ENCODE peak calls at places on chromosome 1, in four cellular contexts. H, M, I and B are unnamed samples.

GRCh38 chr1:171645553-171646336 is 6.7 kb downstream of the MYOC start:
- DNase-seq in H (no peak), M (no peak), I (no peak), B (no peak)

GRCh38 chr1:67162954-67163353 is 3.3 kb upstream of the IL23R start:
- DNase-seq in H (no peak), M (no peak), I (no peak), B (no peak)

GRCh38 chr1:58409826-58410225 is 136.7 kb downstream of the OMA1 start:
- DNase-seq in H (no peak), M (no peak), I (no peak), B (no peak)

GRCh38 chr1:108121361-108122143 is 78.6 kb downstream of the SLC25A24 start:
- DNase-seq in H (no peak), M (no peak), I (peak; percentile 35), B (no peak)

GRCh38 chr1:85245456-85245855 is 14.0 kb downstream of the C1orf52 start:
- DNase-seq in H (no peak), M (no peak), I (no peak), B (no peak)

GRCh38 chr1:166170075-166170474 is 3.3 kb upstream of the FAM78B start:
- DNase-seq in H (peak; percentile 85), M (no peak), I (no peak), B (no peak)

GRCh38 chr1:246178902-246179301 is 328.2 kb downstream of the SMYD3 start:
- DNase-seq in H (no peak), M (peak; percentile 43), I (no peak), B (no peak)

GRCh38 chr1:117565745-117566455 is 39.9 kb upstream of the TENT5C start:
- DNase-seq in H (no peak), M (no peak), I (no peak), B (no peak)

GRCh38 chr1:204036882-204037645 is 35.9 kb upstream of the SOX13 start:
- DNase-seq in H (no peak), M (no peak), I (no peak), B (no peak)
- TF ChIP-seq SPI1 in H (no peak), M (no peak), I (no peak), B (no peak)

GRCh38 chr1:174465855-174466254 is 18.1 kb downstream of the GPR52 start:
- DNase-seq in H (no peak), M (no peak), I (no peak), B (no peak)

GRCh38 chr1:174469052-174469451 is 21.3 kb downstream of the GPR52 start:
- DNase-seq in H (no peak), M (no peak), I (no peak), B (no peak)

GRCh38 chr1:174466607-174467006 is 18.8 kb downstream of the GPR52 start:
- DNase-seq in H (no peak), M (no peak), I (no peak), B (no peak)

DNA sequence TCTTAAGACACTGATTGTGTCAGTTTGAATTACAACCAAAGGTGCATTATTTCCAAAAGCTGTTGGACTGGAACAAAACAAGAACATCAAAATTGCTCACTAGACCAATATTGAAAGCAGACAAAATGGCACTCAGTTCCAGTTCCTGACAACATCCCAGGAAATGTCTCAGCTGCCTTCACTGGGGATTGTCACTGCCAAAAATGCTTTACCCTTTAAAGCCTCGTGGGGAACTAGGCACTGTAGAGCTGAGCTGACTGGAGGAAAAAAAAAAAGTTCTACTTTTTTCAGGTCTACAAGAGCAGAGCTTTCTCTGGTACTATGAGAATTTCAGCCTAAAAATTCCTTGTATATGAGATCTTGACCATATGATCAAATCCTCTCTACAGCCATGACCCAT is 21.9 kb downstream of the GPR52 start:
- DNase-seq in H (no peak), M (no peak), I (no peak), B (no peak)
- TF ChIP-seq SPI1 in H (no peak), M (no peak), I (no peak), B (no peak)

GRCh38 chr1:183780757-183781156 is 24.2 kb upstream of the RGL1 start:
- DNase-seq in H (no peak), M (no peak), I (no peak), B (no peak)

GRCh38 chr1:183780159-183780558 is 24.8 kb upstream of the RGL1 start:
- DNase-seq in H (no peak), M (no peak), I (no peak), B (no peak)

GRCh38 chr1:183787704-183788103 is 17.2 kb upstream of the RGL1 start:
- DNase-seq in H (no peak), M (no peak), I (no peak), B (no peak)

GRCh38 chr1:183783896-183784637 is 20.9 kb upstream of the RGL1 start:
- DNase-seq in H (no peak), M (no peak), I (no peak), B (no peak)

DNA sequence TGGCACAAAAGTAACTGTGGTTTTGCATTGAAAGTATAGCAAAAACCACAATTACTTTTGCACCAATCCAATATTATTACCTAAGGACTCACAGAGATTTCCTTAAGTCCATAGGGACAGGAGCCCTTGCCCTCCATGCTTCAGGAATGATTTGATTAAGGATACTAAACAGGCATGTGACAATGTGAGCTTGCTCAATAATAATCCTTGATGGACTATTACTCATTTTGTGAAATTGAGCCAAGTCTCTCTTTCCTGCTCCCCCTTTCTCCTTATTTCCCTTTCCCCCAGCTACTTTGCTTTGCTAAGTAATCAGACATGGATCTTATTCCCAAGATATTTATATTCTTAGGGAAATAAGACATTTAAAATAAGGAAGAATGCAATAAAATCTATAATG is 21.6 kb upstream of the RGL1 start:
- DNase-seq in H (no peak), M (no peak), I (no peak), B (no peak)
- TF ChIP-seq SPI1 in H (no peak), M (no peak), I (no peak), B (no peak)

GRCh38 chr1:53766766-53767409 is 27.9 kb upstream of the GLIS1 start:
- DNase-seq in H (no peak), M (no peak), I (no peak), B (no peak)
- TF ChIP-seq SPI1 in H (no peak), M (no peak), I (no peak), B (no peak)

DNA sequence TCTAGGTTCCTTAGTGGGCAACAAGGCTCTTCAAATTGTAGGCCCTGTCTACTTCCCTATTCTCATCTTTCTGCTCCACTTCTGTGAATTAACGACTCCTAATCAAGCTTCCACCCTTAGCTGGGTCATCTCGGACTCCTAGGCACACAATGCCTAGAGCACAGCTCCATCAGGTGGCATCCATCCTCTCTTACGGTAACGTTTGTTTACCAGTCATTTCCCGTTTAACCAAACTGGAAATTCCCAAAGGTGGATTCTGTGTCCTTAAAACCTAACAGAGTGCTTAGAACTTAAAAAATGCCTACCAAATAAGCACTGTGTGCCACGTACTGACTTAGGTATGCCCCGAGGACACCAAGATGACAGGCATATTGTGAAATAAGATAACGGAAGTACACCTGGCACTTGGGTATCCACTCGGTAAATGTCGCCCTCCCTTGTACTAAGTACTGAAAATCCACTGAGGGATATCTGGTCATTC is 1.5 kb downstream of the PARP1 start:
- DNase-seq in H (no peak), M (peak; percentile 47), I (no peak), B (no peak)
- TF ChIP-seq SPI1 in H (no peak), M (peak; percentile 59), I (peak; percentile 19), B (no peak)

GRCh38 chr1:9281907-9282306 is 10.8 kb upstream of the SPSB1 start:
- DNase-seq in H (no peak), M (no peak), I (no peak), B (no peak)

GRCh38 chr1:9281071-9281827 is 11.4 kb upstream of the SPSB1 start:
- DNase-seq in H (no peak), M (no peak), I (no peak), B (no peak)

GRCh38 chr1:9279172-9279840 is 13.4 kb upstream of the SPSB1 start:
- DNase-seq in H (no peak), M (no peak), I (no peak), B (no peak)

GRCh38 chr1:9278585-9279153 is 14.0 kb upstream of the SPSB1 start:
- DNase-seq in H (no peak), M (no peak), I (no peak), B (no peak)

DNA sequence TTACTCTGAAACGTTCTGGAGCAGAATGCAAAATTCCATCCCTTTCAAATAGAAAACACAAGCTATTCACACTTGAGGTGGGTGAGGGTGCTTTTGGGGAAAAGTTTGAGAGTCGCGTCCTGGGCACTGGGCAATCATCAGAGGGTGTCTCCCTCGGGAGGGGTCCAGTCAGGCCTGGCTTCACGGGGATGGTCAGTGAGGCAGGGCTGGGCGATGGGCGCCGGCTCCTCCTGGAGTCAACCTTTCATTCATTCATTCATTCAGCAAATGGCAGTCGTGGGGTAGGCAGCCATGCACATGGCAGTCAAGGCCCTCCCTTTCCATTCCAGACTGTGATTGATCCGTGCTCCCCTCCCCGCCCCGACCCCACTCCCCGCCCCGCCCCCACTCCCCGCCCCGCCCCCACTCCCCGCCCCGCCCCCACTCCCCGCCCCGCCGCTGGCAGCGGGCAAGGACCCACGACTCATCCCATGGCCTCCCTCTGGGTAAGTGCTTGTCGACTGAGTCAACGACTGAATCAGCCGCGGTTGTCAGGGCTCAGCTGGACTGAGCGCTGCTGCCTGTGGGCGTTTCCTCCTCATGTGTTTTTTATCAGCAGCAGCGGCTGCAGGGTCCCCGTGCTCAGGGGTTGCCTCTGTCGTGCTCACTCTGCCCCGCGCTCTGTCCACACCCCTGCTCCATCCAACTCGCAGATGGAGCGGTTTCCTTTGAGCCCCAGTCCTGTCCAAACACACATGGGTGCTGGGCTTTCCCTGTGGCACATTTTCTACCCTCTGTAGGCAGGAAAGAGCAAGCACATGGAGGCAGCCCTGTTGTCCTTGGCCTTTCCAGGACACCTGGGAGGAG is 12.5 kb upstream of the SPSB1 start:
- DNase-seq in H (no peak), M (no peak), I (peak; percentile 58), B (no peak)
- TF ChIP-seq SPI1 in H (no peak), M (no peak), I (no peak), B (no peak)

DNA sequence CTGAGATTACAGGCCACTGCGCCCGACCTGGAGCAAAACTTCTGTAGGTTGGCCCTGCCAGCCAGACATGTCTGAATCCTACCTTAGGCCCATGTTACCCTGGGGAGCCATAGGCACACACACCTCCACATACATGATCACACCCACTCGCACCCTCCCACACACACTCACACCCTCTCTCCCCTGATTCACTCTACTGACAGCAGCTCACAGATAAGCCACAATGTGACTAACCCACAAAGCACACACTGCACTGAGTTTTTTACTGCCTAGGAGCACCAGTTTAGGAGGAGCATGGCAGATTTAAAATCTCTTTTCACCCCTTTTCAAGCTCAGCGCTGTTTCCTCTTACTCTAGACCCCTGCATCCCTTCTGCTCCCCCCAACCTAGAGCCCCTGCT is 41.7 kb downstream of the SLC30A1 start:
- DNase-seq in H (no peak), M (no peak), I (peak; percentile 74), B (no peak)
- TF ChIP-seq SPI1 in H (no peak), M (no peak), I (no peak), B (no peak)